ENCODE peak calls at places on chromosomes 16 and 17, in seven cellular contexts. W is breast epithelium; G is effector memory CD4-positive, alpha-beta T cell; L is fibroblast of pulmonary artery; C is ovary; F is iPS DF 6.9; X is tibial artery. Q is an unnamed sample.
A peak's percentile ranks its signal among the peaks of the same experiment; 100 is the strongest.

GRCh38 chr16:28951410-28951943 is 740 bp downstream of the NFATC2IP start:
- DNase-seq in G (no peak), C (no peak), F (no peak), X (peak; percentile 70), W (no peak), L (no peak), Q (no peak)

GRCh38 chr17:44792276-44792675 is 33.5 kb downstream of the ADAM11 start:
- DNase-seq in W (no peak), X (peak; percentile 16), L (peak; percentile 33), G (no peak), F (no peak), C (no peak), Q (no peak)

GRCh38 chr16:35391328-35391727 is 1931.9 kb downstream of the TP53TG3F start:
- DNase-seq in L (peak; percentile 37), X (no peak), W (no peak), C (no peak), G (no peak), F (peak; percentile 20), Q (no peak)

GRCh38 chr17:61617261-61617660 is 26.2 kb upstream of the NACA2 start:
- DNase-seq in W (no peak), X (no peak), G (no peak), L (no peak), F (no peak), C (no peak), Q (no peak)

GRCh38 chr16:50583211-50583610 is 35.0 kb downstream of the NKD1 start:
- DNase-seq in F (no peak), L (no peak), G (no peak), W (no peak), X (no peak), C (no peak), Q (no peak)

GRCh38 chr17:18026408-18026776 is 12.6 kb downstream of the ATPAF2 start:
- DNase-seq in G (no peak), C (no peak), F (no peak), W (no peak), X (peak; percentile 54), L (peak; percentile 81), Q (no peak)

GRCh38 chr16:89266521-89267134 is 49.1 kb downstream of the ZNF778 start:
- DNase-seq in L (no peak), G (no peak), W (no peak), X (no peak), C (peak; percentile 22), F (no peak), Q (no peak)

GRCh38 chr16:64983983-64984382 is 137.9 kb downstream of the CDH11 start:
- DNase-seq in L (peak; percentile 90), G (no peak), C (peak; percentile 25), W (no peak), F (peak; percentile 35), X (no peak), Q (no peak)

GRCh38 chr17:47267354-47267828 is 13.8 kb downstream of the ITGB3 start:
- DNase-seq in W (no peak), L (peak; percentile 71), G (no peak), F (no peak), C (no peak), X (no peak), Q (no peak)

GRCh38 chr16:89924298-89924924 is 1.3 kb downstream of the TUBB3 start:
- DNase-seq in C (no peak), G (no peak), F (no peak), L (peak; percentile 54), W (no peak), X (no peak), Q (no peak)

GRCh38 chr17:30170415-30170987 is 53.9 kb downstream of the NSRP1 start:
- DNase-seq in C (no peak), L (no peak), G (no peak), F (no peak), X (no peak), W (no peak), Q (no peak)

GRCh38 chr17:27651411-27652345 is 20.7 kb downstream of the LGALS9 start:
- DNase-seq in X (no peak), F (peak; percentile 27), L (peak; percentile 65), C (peak; percentile 75), G (peak; percentile 30), W (peak; percentile 41), Q (no peak)

GRCh38 chr16:85455534-85455933 is 157.6 kb upstream of the GSE1 start:
- DNase-seq in W (no peak), G (no peak), C (peak; percentile 61), F (no peak), X (no peak), L (no peak), Q (no peak)

GRCh38 chr17:17115620-17116019 is 73.4 kb downstream of the MPRIP start:
- DNase-seq in F (no peak), X (no peak), W (no peak), G (no peak), C (no peak), L (no peak), Q (no peak)

GRCh38 chr17:78709119-78709681 is 72.9 kb downstream of the CYTH1 start:
- DNase-seq in G (no peak), L (no peak), F (no peak), W (no peak), X (no peak), C (no peak), Q (no peak)

GRCh38 chr17:63780507-63780906 is 6.5 kb downstream of the DDX42 start:
- DNase-seq in W (no peak), C (no peak), X (no peak), L (peak; percentile 6), G (no peak), F (no peak), Q (no peak)

GRCh38 chr16:67860589-67861398 is 12.1 kb upstream of the EDC4 start:
- DNase-seq in X (no peak), L (no peak), F (no peak), G (no peak), W (no peak), C (no peak), Q (no peak)

GRCh38 chr17:40564883-40565744 is at the start of gene CCR7:
- DNase-seq in X (peak; percentile 40), C (no peak), L (no peak), G (peak; percentile 86), F (no peak), W (no peak), Q (no peak)

GRCh38 chr17:35788504-35788998 is 6.9 kb downstream of the MMP28 start:
- DNase-seq in L (peak; percentile 67), C (no peak), X (peak; percentile 64), W (no peak), G (no peak), F (no peak), Q (no peak)

GRCh38 chr16:970766-971581 is at the start of gene LMF1:
- DNase-seq in C (peak; percentile 94), L (peak; percentile 90), G (peak; percentile 93), X (peak; percentile 97), F (no peak), W (peak; percentile 93), Q (no peak)

GRCh38 chr16:971981-972315 is 1.2 kb upstream of the LMF1 start:
- DNase-seq in X (no peak), W (no peak), G (no peak), C (no peak), F (no peak), L (no peak), Q (no peak)

GRCh38 chr16:971582-971905 is 760 bp upstream of the LMF1 start:
- DNase-seq in F (no peak), L (no peak), G (no peak), W (no peak), X (no peak), C (no peak), Q (no peak)

GRCh38 chr16:973366-973765 is 2.6 kb upstream of the LMF1 start:
- DNase-seq in W (no peak), X (no peak), C (no peak), L (no peak), G (no peak), F (no peak), Q (no peak)

GRCh38 chr16:972316-973002 is 1.7 kb upstream of the LMF1 start:
- DNase-seq in L (no peak), X (no peak), F (no peak), C (peak; percentile 15), G (no peak), W (peak; percentile 81), Q (no peak)
- H3K4me3 ChIP-seq in L (no peak overlapping the region), X (no peak overlapping the region), F (no peak overlapping the region), C (no peak overlapping the region), G (no peak overlapping the region), W (peak overlapping the region; percentile 20), Q (no peak overlapping the region)

DNA sequence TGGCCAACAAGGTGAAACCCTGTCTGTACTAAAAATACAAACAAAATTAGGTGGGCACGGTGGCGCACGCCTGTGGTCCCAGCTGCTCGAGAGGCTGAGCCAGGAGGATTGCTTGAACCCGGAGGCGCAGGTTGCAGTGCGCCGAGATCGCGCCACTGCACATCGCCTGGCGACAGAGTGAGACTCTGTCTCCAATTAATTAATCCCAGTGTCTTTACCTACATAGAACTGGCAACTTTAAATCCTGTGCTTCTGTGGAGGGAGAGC is 1.5 kb upstream of the ELOB start:
- DNase-seq in W (no peak), L (no peak), F (no peak), G (no peak), C (no peak), X (no peak), Q (no peak)
- H3K4me3 ChIP-seq in W (peak overlapping the region; percentile 94), L (no peak overlapping the region), F (no peak overlapping the region), G (peak overlapping the region; percentile 94), C (no peak overlapping the region), X (peak overlapping the region; percentile 83), Q (peak overlapping the region; percentile 97)

DNA sequence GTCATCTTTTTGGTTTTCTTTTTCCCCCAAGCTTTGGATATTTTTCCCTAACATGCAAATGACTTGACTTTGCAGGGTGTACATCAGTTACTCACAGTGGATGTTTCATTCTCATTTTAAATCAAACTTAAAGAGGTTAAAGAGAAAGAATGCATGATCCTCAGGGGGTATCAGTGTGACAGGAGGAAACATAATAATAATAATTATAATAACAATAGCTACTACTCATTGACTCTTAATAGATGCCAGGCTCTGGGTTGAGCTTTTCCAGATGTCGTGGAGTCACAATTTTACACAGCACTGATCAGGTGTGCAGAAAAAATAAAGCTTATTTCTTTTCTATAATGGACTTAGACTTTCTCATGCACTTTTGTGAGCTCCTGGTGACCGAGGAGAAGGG is 157.2 kb upstream of the CACNG3 start:
- DNase-seq in X (no peak), G (no peak), F (no peak), W (no peak), C (no peak), L (no peak), Q (peak; percentile 30)
- H3K4me3 ChIP-seq in X (no peak overlapping the region), G (no peak overlapping the region), F (no peak overlapping the region), W (no peak overlapping the region), C (no peak overlapping the region), L (no peak overlapping the region), Q (no peak overlapping the region)

DNA sequence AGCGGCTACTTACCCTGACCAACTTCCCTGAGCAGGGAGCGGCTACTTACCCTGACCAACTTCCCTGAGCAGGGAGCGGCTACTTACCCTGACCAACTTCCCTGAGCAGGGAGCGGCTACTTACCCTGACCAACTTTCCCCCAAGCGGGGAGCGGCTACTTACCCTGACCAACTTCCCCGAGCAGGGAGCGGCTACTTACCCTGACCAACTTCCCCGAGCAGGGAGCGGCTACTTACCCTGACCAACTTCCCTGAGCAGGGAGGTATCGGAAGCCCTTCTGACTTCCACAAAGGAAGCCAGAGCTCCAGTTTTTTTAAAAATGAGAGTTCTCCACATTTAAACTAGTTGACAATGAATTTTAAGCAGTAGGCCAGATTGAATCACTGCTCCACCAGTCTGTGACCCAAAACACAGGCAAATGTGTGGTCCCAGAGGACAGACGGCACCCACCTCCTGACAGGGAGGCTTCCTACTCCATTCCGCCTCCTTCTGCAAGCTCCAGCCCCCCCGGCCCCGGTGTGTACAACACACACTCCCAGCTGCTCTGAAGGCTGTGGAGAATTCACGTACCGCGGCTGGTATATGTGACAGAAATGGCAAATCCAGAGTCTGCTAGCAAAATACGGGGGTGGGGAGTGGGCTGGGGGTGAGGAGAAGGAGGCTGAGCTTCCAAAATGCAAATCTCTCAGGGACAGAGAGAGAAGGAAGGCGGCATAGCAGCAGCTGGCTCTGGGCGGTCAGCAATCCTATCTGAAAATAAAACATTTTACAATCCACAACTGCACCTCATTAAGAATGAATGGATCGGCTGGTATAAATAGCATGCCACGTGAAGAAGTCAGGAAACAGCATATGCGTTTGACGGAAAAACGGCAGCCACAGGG is 53.0 kb upstream of the DOC2B start:
- DNase-seq in G (no peak), F (no peak), W (no peak), L (no peak), C (peak; percentile 6), X (peak; percentile 59), Q (no peak)
- H3K4me3 ChIP-seq in G (no peak overlapping the region), F (no peak overlapping the region), W (peak overlapping the region; percentile 9), L (no peak overlapping the region), C (no peak overlapping the region), X (peak overlapping the region; percentile 11), Q (no peak overlapping the region)